ENCODE peak calls at places on chromosomes 11 and 22, in six cellular contexts. U is cardiac muscle cell, L is PC-3, P is MM.1S, A is tibial artery, K is IMR-90. D is an unnamed sample.

GRCh38 chr11:20131744-20132666 is 28.3 kb downstream of the DBX1 start:
- DNase-seq in U (peak), L (peak), P (peak), A (peak), K (peak), D (peak)

GRCh38 chr11:6794637-6795036 is 4.9 kb downstream of the OR6A2 start:
- DNase-seq in U (no peak), L (no peak), P (no peak), A (no peak), K (no peak), D (no peak)

GRCh38 chr11:73168925-73169579 is 26.9 kb upstream of the FCHSD2 start:
- DNase-seq in U (no peak), L (no peak), P (no peak), A (no peak), K (no peak), D (peak)

GRCh38 chr11:45580399-45580798 is 85.0 kb downstream of the CHST1 start:
- DNase-seq in U (peak), L (peak), P (peak), A (no peak), K (peak), D (peak)

GRCh38 chr11:70448983-70449567 is 50.7 kb downstream of the CTTN start:
- DNase-seq in U (no peak), L (no peak), P (no peak), A (no peak), K (no peak), D (no peak)

GRCh38 chr11:19674420-19674819 is 38.2 kb upstream of the NAV2 start:
- DNase-seq in U (no peak), L (no peak), P (no peak), A (no peak), K (no peak), D (no peak)

GRCh38 chr22:46064236-46064965 is 85.9 kb upstream of the PPARA start:
- DNase-seq in U (no peak), L (peak), P (no peak), A (peak), K (no peak), D (no peak)

GRCh38 chr11:120632579-120632978 is 121.0 kb downstream of the GRIK4 start:
- DNase-seq in U (no peak), L (no peak), P (no peak), A (no peak), K (no peak), D (no peak)

GRCh38 chr22:39292561-39293074 is 26.8 kb downstream of the RPL3 start:
- DNase-seq in U (peak), L (peak), P (no peak), A (peak), K (peak), D (peak)

GRCh38 chr11:28770806-28771205 is 662.6 kb downstream of the METTL15 start:
- DNase-seq in U (peak), L (no peak), P (no peak), A (no peak), K (peak), D (no peak)
- TF ChIP-seq CTCF in U (no peak), L (no peak), P (no peak), A (no peak), K (no peak), D (no peak)

DNA sequence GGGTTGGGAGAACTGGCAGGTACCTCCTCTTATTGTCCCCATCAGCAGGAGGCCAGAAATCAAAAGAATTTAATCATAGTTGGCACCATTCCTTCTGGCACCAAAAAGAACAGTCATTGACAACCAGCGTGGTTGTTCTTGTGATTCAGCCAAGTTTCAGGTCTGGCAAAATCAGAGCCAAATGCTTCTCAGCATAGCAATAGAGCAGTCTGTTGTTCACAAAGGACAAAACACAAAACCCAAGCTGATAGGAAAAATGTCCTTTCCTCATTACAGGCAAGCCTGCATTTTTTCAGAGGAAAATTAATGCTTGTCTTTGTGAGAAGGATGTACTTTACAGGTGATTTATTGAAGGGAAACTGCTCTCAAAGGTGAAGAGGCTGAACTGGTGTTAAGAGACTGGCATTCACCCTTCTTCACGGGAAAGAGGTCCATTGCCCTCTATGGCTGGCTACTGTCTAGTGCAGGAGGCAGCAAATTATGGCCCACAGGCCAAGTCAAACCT is 241.8 kb upstream of the ARHGAP42 start:
- DNase-seq in U (peak), L (peak), P (no peak), A (no peak), K (no peak), D (no peak)
- TF ChIP-seq CTCF in U (no peak), L (no peak), P (no peak), A (no peak), K (no peak), D (no peak)

DNA sequence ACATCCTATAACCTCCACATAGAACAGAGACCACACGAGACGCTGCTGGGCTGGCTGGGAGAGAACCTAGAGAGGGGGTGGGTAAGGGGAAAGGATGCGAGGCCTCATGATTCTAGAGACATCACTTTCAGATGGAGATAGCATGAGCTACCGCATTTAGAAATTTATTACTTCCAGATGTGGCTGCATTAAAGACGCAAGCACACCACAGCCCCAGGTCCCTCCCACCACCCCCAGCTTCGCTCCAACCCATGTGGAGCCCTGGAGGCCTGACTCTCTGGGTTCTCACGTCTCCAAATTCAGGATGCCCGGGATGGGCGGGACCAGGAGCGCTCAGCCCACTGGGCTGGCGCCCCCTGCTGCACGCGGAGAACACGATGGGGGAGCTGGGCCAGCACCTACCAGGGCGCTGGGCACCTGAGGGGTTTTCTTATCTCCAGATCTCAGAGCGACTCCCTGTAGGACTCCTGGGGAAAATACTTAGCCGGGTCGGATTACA is 13.6 kb downstream of the MRPL21 start:
- DNase-seq in U (peak), L (no peak), P (no peak), A (peak), K (peak), D (peak)
- TF ChIP-seq CTCF in U (peak), L (peak), P (peak), A (peak), K (peak), D (peak)

DNA sequence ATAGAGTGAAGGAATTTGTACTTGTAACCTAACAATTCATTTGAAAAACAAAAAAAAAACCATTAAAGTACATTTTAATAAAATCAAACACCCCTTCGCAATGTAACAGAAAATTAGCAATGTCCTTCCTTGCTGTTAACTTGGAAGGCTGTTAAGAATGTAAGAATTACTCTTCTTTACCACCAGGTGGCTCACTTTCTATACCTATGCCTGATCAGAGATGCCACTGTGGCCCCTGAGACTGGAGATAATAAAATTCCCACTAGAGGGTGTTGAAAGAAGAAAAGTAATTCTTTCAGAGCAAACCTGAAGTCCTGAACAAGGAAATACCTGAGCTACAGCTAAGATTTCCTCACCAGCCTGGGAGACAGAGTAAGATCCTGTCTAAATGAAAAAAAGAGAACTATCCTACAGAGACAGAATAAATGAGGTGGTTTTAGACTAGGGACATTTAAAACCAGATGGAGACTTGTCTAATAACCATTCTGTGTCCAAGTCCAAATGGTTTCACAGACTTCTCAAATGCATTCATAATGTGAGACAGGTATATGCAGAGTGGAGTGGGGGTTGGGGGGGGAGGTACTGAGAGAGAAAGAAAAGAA is 1089.3 kb downstream of the FAM181B start:
- DNase-seq in U (peak), L (peak), P (peak), A (no peak), K (peak), D (peak)
- TF ChIP-seq CTCF in U (peak), L (peak), P (peak), A (peak), K (peak), D (peak)

GRCh38 chr11:69292221-69292648 is 1.7 kb upstream of the MYEOV start:
- DNase-seq in U (peak), L (peak), P (peak), A (no peak), K (no peak), D (peak)
- TF ChIP-seq CTCF in U (peak), L (peak), P (peak), A (peak), K (peak), D (peak)

GRCh38 chr22:22348127-22348814 is 103.7 kb downstream of the VPREB1 start:
- DNase-seq in U (no peak), L (peak), P (peak), A (no peak), K (no peak), D (no peak)
- TF ChIP-seq CTCF in U (peak), L (peak), P (peak), A (no peak), K (peak), D (no peak)

GRCh38 chr11:10483174-10483573 is 28.1 kb downstream of the AMPD3 start:
- DNase-seq in U (no peak), L (no peak), P (no peak), A (peak), K (no peak), D (no peak)
- TF ChIP-seq CTCF in U (no peak), L (no peak), P (no peak), A (no peak), K (no peak), D (no peak)

GRCh38 chr11:15074206-15075161 is 1.1 kb downstream of the CALCB start:
- DNase-seq in U (peak), L (peak), P (peak), A (peak), K (peak), D (peak)

GRCh38 chr11:15073361-15074205 is at the start of gene CALCB:
- DNase-seq in U (peak), L (no peak), P (no peak), A (no peak), K (peak), D (peak)

GRCh38 chr11:15072551-15073143 is 746 bp upstream of the CALCB start:
- DNase-seq in U (no peak), L (no peak), P (no peak), A (no peak), K (no peak), D (no peak)

GRCh38 chr11:15071556-15072255 is 1.7 kb upstream of the CALCB start:
- DNase-seq in U (no peak), L (no peak), P (no peak), A (no peak), K (no peak), D (no peak)

DNA sequence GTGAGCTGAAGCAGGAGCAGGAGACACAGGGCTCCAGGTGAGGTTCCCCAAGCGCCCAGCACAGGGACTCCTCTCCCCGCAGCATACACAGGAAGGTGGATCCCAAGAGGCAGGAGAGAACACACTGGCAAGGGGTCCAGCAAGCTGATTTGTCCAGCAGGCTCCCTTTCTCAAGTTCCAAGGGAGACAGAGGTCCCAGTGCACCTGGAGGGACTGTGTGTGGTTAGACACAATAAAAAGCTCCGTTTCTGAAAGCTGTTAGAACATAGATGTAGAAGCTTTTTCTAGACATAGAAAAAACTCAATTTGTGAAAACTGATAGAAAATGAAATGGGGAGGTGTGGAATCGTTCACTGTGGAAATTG is 1.8 kb downstream of the CALCB start:
- DNase-seq in U (no peak), L (no peak), P (no peak), A (no peak), K (no peak), D (no peak)
- TF ChIP-seq CTCF in U (no peak), L (no peak), P (no peak), A (no peak), K (no peak), D (no peak)

GRCh38 chr22:44776535-44777363 is 24.4 kb downstream of the ARHGAP8 start:
- DNase-seq in U (no peak), L (no peak), P (no peak), A (no peak), K (no peak), D (no peak)
- TF ChIP-seq CTCF in U (no peak), L (no peak), P (no peak), A (no peak), K (no peak), D (no peak)